ENCODE peak calls at places on chromosomes 16 and 17, in four cellular contexts. K is thoracic aorta; Y is iPS DF 19.7; V is naive thymus-derived CD8-positive, alpha-beta T cell. T is an unnamed sample.

GRCh38 chr17:82536220-82537201 is 17.0 kb downstream of the FOXK2 start:
- DNase-seq in K (no peak), Y (no peak), V (no peak), T (no peak)

GRCh38 chr17:28291780-28292330 is 27.1 kb upstream of the TMEM97 start:
- DNase-seq in K (no peak), Y (no peak), V (no peak), T (no peak)

GRCh38 chr17:2058521-2059124 is 3.7 kb downstream of the HIC1 start:
- DNase-seq in K (no peak), Y (no peak), V (peak), T (peak)

GRCh38 chr17:81392909-81393654 is 2.2 kb upstream of the BAHCC1 start:
- DNase-seq in K (no peak), Y (no peak), V (no peak), T (peak)

GRCh38 chr17:14297161-14297851 is 3.6 kb upstream of the HS3ST3B1 start:
- DNase-seq in K (no peak), Y (no peak), V (peak), T (peak)

GRCh38 chr17:37079735-37080134 is 131.0 kb downstream of the AATF start:
- DNase-seq in K (no peak), Y (no peak), V (no peak), T (peak)

GRCh38 chr16:28845173-28846079 is 722 bp downstream of the TUFM start:
- DNase-seq in K (no peak), Y (peak), V (no peak), T (peak)

GRCh38 chr17:7021993-7022778 is 664 bp upstream of the BCL6B start:
- DNase-seq in K (no peak), Y (no peak), V (peak), T (peak)

GRCh38 chr17:40464392-40464855 is 21.2 kb downstream of the IGFBP4 start:
- DNase-seq in K (no peak), Y (no peak), V (no peak), T (no peak)

GRCh38 chr17:80950466-80951120 is 41.0 kb upstream of the CHMP6 start:
- DNase-seq in K (no peak), Y (no peak), V (no peak), T (no peak)

GRCh38 chr17:44794699-44795413 is 35.2 kb downstream of the GJC1 start:
- DNase-seq in K (no peak), Y (no peak), V (no peak), T (peak)

GRCh38 chr16:80552277-80552676 is 11.5 kb downstream of the DYNLRB2 start:
- DNase-seq in K (no peak), Y (no peak), V (no peak), T (no peak)

GRCh38 chr17:83148317-83149044 is 69.1 kb downstream of the METRNL start:
- DNase-seq in K (no peak), Y (no peak), V (no peak), T (no peak)